ENCODE peak calls at places on chromosomes 7 and 10, in nine cellular contexts. One of them, this sample, is unnamed.

GRCh38 chr10:33373263-33373662 is 38.8 kb upstream of the NRP1 start:
- DNase-seq in lower lobe of right lung: no peak
- DNase-seq in A549: no peak
- DNase-seq in adrenal gland: no peak
- DNase-seq in neuronal stem cell: no peak
- DNase-seq in stomach: no peak
- DNase-seq in left ventricle myocardium inferior: no peak
- DNase-seq in aorta: no peak
- DNase-seq in cardiac muscle cell: no peak
- DNase-seq in this sample: no peak

GRCh38 chr7:108045154-108045553 is 42.2 kb upstream of the LAMB1 start:
- DNase-seq in lower lobe of right lung: no peak
- DNase-seq in A549: no peak
- DNase-seq in adrenal gland: no peak
- DNase-seq in neuronal stem cell: no peak
- DNase-seq in stomach: no peak
- DNase-seq in left ventricle myocardium inferior: no peak
- DNase-seq in aorta: no peak
- DNase-seq in cardiac muscle cell: no peak
- DNase-seq in this sample: no peak

GRCh38 chr10:47282005-47282656 is 17.9 kb upstream of the GDF10 start:
- DNase-seq in lower lobe of right lung: no peak
- DNase-seq in A549: no peak
- DNase-seq in adrenal gland: no peak
- DNase-seq in neuronal stem cell: no peak
- DNase-seq in stomach: no peak
- DNase-seq in left ventricle myocardium inferior: no peak
- DNase-seq in aorta: no peak
- DNase-seq in cardiac muscle cell: no peak
- DNase-seq in this sample: no peak

GRCh38 chr7:127336458-127336857 is 56.0 kb downstream of the ZNF800 start:
- DNase-seq in lower lobe of right lung: no peak
- DNase-seq in A549: no peak
- DNase-seq in adrenal gland: no peak
- DNase-seq in neuronal stem cell: no peak
- DNase-seq in stomach: no peak
- DNase-seq in left ventricle myocardium inferior: no peak
- DNase-seq in aorta: no peak
- DNase-seq in cardiac muscle cell: no peak
- DNase-seq in this sample: no peak

GRCh38 chr10:98563811-98564210 is 117.1 kb upstream of the HPS1 start:
- DNase-seq in lower lobe of right lung: no peak
- DNase-seq in A549: no peak
- DNase-seq in adrenal gland: no peak
- DNase-seq in neuronal stem cell: no peak
- DNase-seq in stomach: no peak
- DNase-seq in left ventricle myocardium inferior: no peak
- DNase-seq in aorta: no peak
- DNase-seq in cardiac muscle cell: no peak
- DNase-seq in this sample: no peak

GRCh38 chr7:33050425-33051318 is 11.9 kb downstream of the NT5C3A start:
- DNase-seq in lower lobe of right lung: no peak
- DNase-seq in A549: peak; percentile 52
- DNase-seq in adrenal gland: no peak
- DNase-seq in neuronal stem cell: no peak
- DNase-seq in stomach: no peak
- DNase-seq in left ventricle myocardium inferior: no peak
- DNase-seq in aorta: no peak
- DNase-seq in cardiac muscle cell: peak; percentile 36
- DNase-seq in this sample: no peak

GRCh38 chr10:35598379-35598778 is 6.8 kb upstream of the GJD4 start:
- DNase-seq in lower lobe of right lung: no peak
- DNase-seq in A549: peak; percentile 14
- DNase-seq in adrenal gland: no peak
- DNase-seq in neuronal stem cell: no peak
- DNase-seq in stomach: no peak
- DNase-seq in left ventricle myocardium inferior: no peak
- DNase-seq in aorta: no peak
- DNase-seq in cardiac muscle cell: peak; percentile 30
- DNase-seq in this sample: no peak

GRCh38 chr10:133067152-133068090 is 20.3 kb upstream of the ADGRA1 start:
- DNase-seq in lower lobe of right lung: no peak
- DNase-seq in A549: no peak
- DNase-seq in adrenal gland: no peak
- DNase-seq in neuronal stem cell: no peak
- DNase-seq in stomach: no peak
- DNase-seq in left ventricle myocardium inferior: no peak
- DNase-seq in aorta: no peak
- DNase-seq in cardiac muscle cell: no peak
- DNase-seq in this sample: no peak

GRCh38 chr7:153616808-153617207 is 435.4 kb upstream of the DPP6 start:
- DNase-seq in lower lobe of right lung: no peak
- DNase-seq in A549: no peak
- DNase-seq in adrenal gland: no peak
- DNase-seq in neuronal stem cell: no peak
- DNase-seq in stomach: no peak
- DNase-seq in left ventricle myocardium inferior: no peak
- DNase-seq in aorta: no peak
- DNase-seq in cardiac muscle cell: no peak
- DNase-seq in this sample: peak; percentile 46

GRCh38 chr10:24382596-24382978 is 173.6 kb downstream of the KIAA1217 start:
- DNase-seq in lower lobe of right lung: no peak
- DNase-seq in A549: no peak
- DNase-seq in adrenal gland: no peak
- DNase-seq in neuronal stem cell: no peak
- DNase-seq in stomach: no peak
- DNase-seq in left ventricle myocardium inferior: no peak
- DNase-seq in aorta: no peak
- DNase-seq in cardiac muscle cell: no peak
- DNase-seq in this sample: no peak

GRCh38 chr10:99912057-99912456 is 97.7 kb downstream of the DNMBP start:
- DNase-seq in lower lobe of right lung: no peak
- DNase-seq in A549: no peak
- DNase-seq in adrenal gland: no peak
- DNase-seq in neuronal stem cell: no peak
- DNase-seq in stomach: no peak
- DNase-seq in left ventricle myocardium inferior: no peak
- DNase-seq in aorta: no peak
- DNase-seq in cardiac muscle cell: no peak
- DNase-seq in this sample: no peak

GRCh38 chr10:75546004-75546403 is 114.6 kb downstream of the LRMDA start:
- DNase-seq in lower lobe of right lung: no peak
- DNase-seq in A549: no peak
- DNase-seq in adrenal gland: no peak
- DNase-seq in neuronal stem cell: no peak
- DNase-seq in stomach: no peak
- DNase-seq in left ventricle myocardium inferior: no peak
- DNase-seq in aorta: no peak
- DNase-seq in cardiac muscle cell: peak; percentile 3
- DNase-seq in this sample: no peak

GRCh38 chr7:154868901-154869300 is 134.0 kb downstream of the PAXIP1 start:
- DNase-seq in lower lobe of right lung: no peak
- DNase-seq in A549: no peak
- DNase-seq in adrenal gland: no peak
- DNase-seq in neuronal stem cell: no peak
- DNase-seq in stomach: no peak
- DNase-seq in left ventricle myocardium inferior: no peak
- DNase-seq in aorta: peak; percentile 24
- DNase-seq in cardiac muscle cell: peak; percentile 28
- DNase-seq in this sample: no peak

GRCh38 chr7:100568176-100568935 is 5.3 kb downstream of the SAP25 start:
- DNase-seq in lower lobe of right lung: no peak
- DNase-seq in A549: no peak
- DNase-seq in adrenal gland: peak; percentile 92
- DNase-seq in neuronal stem cell: no peak
- DNase-seq in stomach: no peak
- DNase-seq in left ventricle myocardium inferior: no peak
- DNase-seq in aorta: peak; percentile 43
- DNase-seq in cardiac muscle cell: no peak
- DNase-seq in this sample: peak; percentile 26

GRCh38 chr7:157825325-157825724 is 488.5 kb downstream of the DNAJB6 start:
- DNase-seq in lower lobe of right lung: no peak
- DNase-seq in A549: no peak
- DNase-seq in adrenal gland: no peak
- DNase-seq in neuronal stem cell: no peak
- DNase-seq in stomach: no peak
- DNase-seq in left ventricle myocardium inferior: no peak
- DNase-seq in aorta: no peak
- DNase-seq in cardiac muscle cell: no peak
- DNase-seq in this sample: no peak
- H3K9me3 ChIP-seq in lower lobe of right lung: no peaks in the 10 kb centered on the region
- H3K9me3 ChIP-seq in A549: no peaks in the 10 kb centered on the region
- H3K9me3 ChIP-seq in adrenal gland: no peaks in the 10 kb centered on the region
- H3K9me3 ChIP-seq in neuronal stem cell: no peaks in the 10 kb centered on the region
- H3K9me3 ChIP-seq in stomach: no peaks in the 10 kb centered on the region
- H3K9me3 ChIP-seq in left ventricle myocardium inferior: no peaks in the 10 kb centered on the region
- H3K9me3 ChIP-seq in aorta: no peaks in the 10 kb centered on the region
- H3K9me3 ChIP-seq in cardiac muscle cell: no peaks in the 10 kb centered on the region
- H3K9me3 ChIP-seq in this sample: no peaks in the 10 kb centered on the region

DNA sequence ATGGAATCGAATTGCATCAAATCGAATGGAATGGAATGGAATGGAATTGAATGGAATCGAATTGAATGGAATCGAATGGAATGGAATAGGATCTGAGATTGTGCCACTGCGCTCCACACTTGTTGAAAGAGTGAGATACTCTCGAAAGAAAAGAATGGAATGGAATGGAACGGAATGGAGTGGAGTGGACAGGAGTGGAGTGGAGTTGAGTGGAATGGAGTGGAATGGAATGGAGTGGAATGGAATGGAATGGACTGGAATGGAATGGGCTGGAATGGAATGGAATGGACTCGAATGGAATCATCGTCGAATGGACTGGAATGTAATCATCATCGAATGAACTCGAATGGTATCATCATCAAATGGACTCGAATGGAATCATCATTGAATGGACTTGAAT is 38.0 kb downstream of the ZNF716 start:
- DNase-seq in lower lobe of right lung: no peak
- DNase-seq in A549: no peak
- DNase-seq in adrenal gland: no peak
- DNase-seq in neuronal stem cell: no peak
- DNase-seq in stomach: no peak
- DNase-seq in left ventricle myocardium inferior: no peak
- DNase-seq in aorta: no peak
- DNase-seq in cardiac muscle cell: no peak
- DNase-seq in this sample: no peak
- H3K9me3 ChIP-seq in lower lobe of right lung: peaks cover 44% of the 10 kb centered on the region
- H3K9me3 ChIP-seq in A549: peaks cover 7% of the 10 kb centered on the region
- H3K9me3 ChIP-seq in adrenal gland: no peaks in the 10 kb centered on the region
- H3K9me3 ChIP-seq in neuronal stem cell: peaks cover 23% of the 10 kb centered on the region
- H3K9me3 ChIP-seq in stomach: peaks cover 16% of the 10 kb centered on the region
- H3K9me3 ChIP-seq in left ventricle myocardium inferior: peaks cover 98% of the 10 kb centered on the region
- H3K9me3 ChIP-seq in aorta: peaks cover 27% of the 10 kb centered on the region
- H3K9me3 ChIP-seq in cardiac muscle cell: no peaks in the 10 kb centered on the region
- H3K9me3 ChIP-seq in this sample: no peaks in the 10 kb centered on the region

GRCh38 chr10:71474702-71475242 is 78.1 kb downstream of the CDH23 start:
- DNase-seq in lower lobe of right lung: no peak
- DNase-seq in A549: no peak
- DNase-seq in adrenal gland: no peak
- DNase-seq in neuronal stem cell: no peak
- DNase-seq in stomach: no peak
- DNase-seq in left ventricle myocardium inferior: no peak
- DNase-seq in aorta: peak; percentile 1
- DNase-seq in cardiac muscle cell: no peak
- DNase-seq in this sample: no peak

GRCh38 chr10:71472912-71473311 is 76.2 kb downstream of the CDH23 start:
- DNase-seq in lower lobe of right lung: no peak
- DNase-seq in A549: no peak
- DNase-seq in adrenal gland: no peak
- DNase-seq in neuronal stem cell: no peak
- DNase-seq in stomach: no peak
- DNase-seq in left ventricle myocardium inferior: no peak
- DNase-seq in aorta: peak; percentile 26
- DNase-seq in cardiac muscle cell: no peak
- DNase-seq in this sample: no peak

GRCh38 chr10:71476249-71477011 is 79.7 kb downstream of the CDH23 start:
- DNase-seq in lower lobe of right lung: no peak
- DNase-seq in A549: no peak
- DNase-seq in adrenal gland: peak; percentile 63
- DNase-seq in neuronal stem cell: no peak
- DNase-seq in stomach: no peak
- DNase-seq in left ventricle myocardium inferior: peak; percentile 52
- DNase-seq in aorta: peak; percentile 58
- DNase-seq in cardiac muscle cell: no peak
- DNase-seq in this sample: peak; percentile 78

GRCh38 chr10:71473671-71474599 is 77.2 kb downstream of the CDH23 start:
- DNase-seq in lower lobe of right lung: no peak
- DNase-seq in A549: no peak
- DNase-seq in adrenal gland: no peak
- DNase-seq in neuronal stem cell: no peak
- DNase-seq in stomach: no peak
- DNase-seq in left ventricle myocardium inferior: peak; percentile 68
- DNase-seq in aorta: peak; percentile 24
- DNase-seq in cardiac muscle cell: no peak
- DNase-seq in this sample: no peak

DNA sequence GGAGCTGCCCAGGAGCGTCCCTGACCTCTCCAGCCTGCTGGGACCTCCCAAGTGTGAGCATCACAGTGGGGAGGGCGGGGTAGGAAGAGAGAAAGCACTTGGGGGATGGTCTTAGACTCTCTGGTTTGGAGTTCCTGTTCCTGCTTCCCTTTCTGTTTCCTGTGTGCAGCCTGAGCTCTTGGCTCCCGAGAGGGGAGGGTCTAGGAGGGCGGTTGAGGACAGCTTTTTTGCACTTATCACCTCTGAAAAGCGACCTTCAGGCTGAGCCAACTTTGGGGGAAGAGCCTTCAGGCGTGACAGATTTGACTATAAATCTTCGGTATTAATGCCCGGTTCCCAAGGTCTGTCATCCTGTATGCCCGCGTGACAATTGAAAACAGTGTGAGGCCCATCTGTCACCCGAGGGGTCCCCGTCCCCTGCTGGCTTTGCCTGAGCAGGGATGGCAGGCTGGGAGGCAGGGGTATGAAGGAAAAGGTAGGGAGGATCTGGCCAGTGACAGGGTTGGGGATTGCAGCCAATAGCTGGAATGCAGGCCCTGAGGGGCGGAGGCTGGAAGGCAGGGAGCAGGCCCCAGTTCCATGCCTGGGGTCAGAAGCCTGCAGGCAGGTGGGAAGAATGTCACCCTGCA is 78.6 kb downstream of the CDH23 start:
- DNase-seq in lower lobe of right lung: no peak
- DNase-seq in A549: no peak
- DNase-seq in adrenal gland: no peak
- DNase-seq in neuronal stem cell: no peak
- DNase-seq in stomach: no peak
- DNase-seq in left ventricle myocardium inferior: peak; percentile 37
- DNase-seq in aorta: peak; percentile 46
- DNase-seq in cardiac muscle cell: no peak
- DNase-seq in this sample: peak; percentile 55
- H3K9me3 ChIP-seq in lower lobe of right lung: no peaks in the 10 kb centered on the region
- H3K9me3 ChIP-seq in A549: no peaks in the 10 kb centered on the region
- H3K9me3 ChIP-seq in adrenal gland: no peaks in the 10 kb centered on the region
- H3K9me3 ChIP-seq in neuronal stem cell: no peaks in the 10 kb centered on the region
- H3K9me3 ChIP-seq in stomach: no peaks in the 10 kb centered on the region
- H3K9me3 ChIP-seq in left ventricle myocardium inferior: no peaks in the 10 kb centered on the region
- H3K9me3 ChIP-seq in aorta: no peaks in the 10 kb centered on the region
- H3K9me3 ChIP-seq in cardiac muscle cell: no peaks in the 10 kb centered on the region
- H3K9me3 ChIP-seq in this sample: no peaks in the 10 kb centered on the region

DNA sequence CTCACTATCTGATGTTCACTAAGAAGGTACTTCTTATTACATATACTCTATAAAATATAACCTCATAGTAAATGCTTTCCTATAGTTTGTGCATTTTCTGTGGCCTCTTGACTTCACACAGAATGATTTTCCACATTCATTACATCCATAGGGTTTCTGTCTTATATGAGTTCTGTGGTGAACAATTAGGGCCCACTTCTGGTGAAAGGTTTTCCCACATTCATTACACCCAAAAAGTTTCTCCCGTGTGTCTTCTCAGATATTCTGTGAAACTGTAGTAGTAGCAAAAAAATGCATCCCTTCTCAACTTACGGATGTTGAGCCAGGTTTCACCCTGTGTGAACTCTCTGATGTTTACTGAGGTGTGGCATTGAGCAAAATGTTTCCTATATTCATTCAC is 119.3 kb downstream of the ZNF33B start:
- DNase-seq in lower lobe of right lung: no peak
- DNase-seq in A549: no peak
- DNase-seq in adrenal gland: no peak
- DNase-seq in neuronal stem cell: no peak
- DNase-seq in stomach: no peak
- DNase-seq in left ventricle myocardium inferior: no peak
- DNase-seq in aorta: no peak
- DNase-seq in cardiac muscle cell: no peak
- DNase-seq in this sample: no peak
- H3K9me3 ChIP-seq in lower lobe of right lung: peaks cover 100% of the 10 kb centered on the region
- H3K9me3 ChIP-seq in A549: peaks cover 90% of the 10 kb centered on the region
- H3K9me3 ChIP-seq in adrenal gland: peaks cover 33% of the 10 kb centered on the region
- H3K9me3 ChIP-seq in neuronal stem cell: peaks cover 89% of the 10 kb centered on the region
- H3K9me3 ChIP-seq in stomach: peaks cover 89% of the 10 kb centered on the region
- H3K9me3 ChIP-seq in left ventricle myocardium inferior: peaks cover 100% of the 10 kb centered on the region
- H3K9me3 ChIP-seq in aorta: peaks cover 25% of the 10 kb centered on the region
- H3K9me3 ChIP-seq in cardiac muscle cell: peaks cover 3% of the 10 kb centered on the region
- H3K9me3 ChIP-seq in this sample: peaks cover 97% of the 10 kb centered on the region